ENCODE peak calls at places on chromosomes 5 and 9, in six cellular contexts. D is ecto neural progenitor cell; S is GM10248; I is omental fat pad; P is activated T-cell treated with anti-CD3 and anti-CD28 coated beads, Interleukin-2, amount 50 U/mL, for 72 hours; J is small intestine. Z is an unnamed sample.

GRCh38 chr9:99054581-99054980 is 50.3 kb upstream of the TGFBR1 start:
- DNase-seq in I (no peak), J (no peak), P (no peak), D (no peak), S (no peak), Z (no peak)

GRCh38 chr5:58317009-58317408 is 142.9 kb downstream of the PLK2 start:
- DNase-seq in D (no peak), J (no peak), P (no peak), S (no peak), I (no peak), Z (no peak)

GRCh38 chr5:143277536-143277935 is 126.0 kb downstream of the NR3C1 start:
- DNase-seq in D (no peak), P (no peak), J (no peak), S (no peak), I (no peak), Z (no peak)

GRCh38 chr5:53008751-53009150 is 19.6 kb downstream of the ITGA2 start:
- DNase-seq in D (no peak), P (peak), I (no peak), J (peak), S (peak), Z (peak)

GRCh38 chr5:15585128-15585527 is 85.1 kb downstream of the FBXL7 start:
- DNase-seq in I (no peak), S (no peak), D (no peak), J (no peak), P (no peak), Z (no peak)

GRCh38 chr5:129820-130219 is 37.9 kb downstream of the PLEKHG4B start:
- DNase-seq in S (no peak), I (no peak), J (no peak), D (no peak), P (no peak), Z (no peak)

GRCh38 chr5:139543423-139543991 is 17.6 kb upstream of the UBE2D2 start:
- DNase-seq in I (no peak), D (peak), S (peak), P (peak), J (peak), Z (peak)

GRCh38 chr9:111691686-111692329 is 30.4 kb downstream of the GNG10 start:
- DNase-seq in D (no peak), I (no peak), J (peak), S (no peak), P (no peak), Z (peak)

GRCh38 chr9:135335691-135336181 is 143.8 kb upstream of the PPP1R26 start:
- DNase-seq in J (no peak), I (no peak), D (peak), S (no peak), P (no peak), Z (no peak)